ENCODE peak calls at places on chromosomes 2 and 18, in ten cellular contexts. L is fibroblast of pulmonary artery, M is AG04450, K is transverse colon, Q is Peyer's patch, U is lower leg skin, T is HCT116, F is choroid plexus epithelial cell, P is HL-60, H is breast epithelium. E is an unnamed sample.
A peak's percentile ranks its signal among the peaks of the same experiment; 100 is the strongest.

GRCh38 chr2:10260130-10260529 is 42.6 kb upstream of the HPCAL1 start:
- DNase-seq in L (no peak), M (no peak), K (peak; percentile 81), Q (peak; percentile 82), U (no peak), T (no peak), F (no peak), P (no peak), H (no peak), E (no peak)

GRCh38 chr18:9673296-9674251 is 34.5 kb upstream of the RAB31 start:
- DNase-seq in L (peak; percentile 81), M (no peak), K (peak; percentile 56), Q (peak; percentile 86), U (peak; percentile 43), T (peak; percentile 90), F (peak; percentile 64), P (peak; percentile 89), H (no peak), E (peak; percentile 99)

GRCh38 chr2:68714866-68715265 is 19.7 kb upstream of the ARHGAP25 start:
- DNase-seq in L (no peak), M (no peak), K (peak; percentile 69), Q (peak; percentile 87), U (peak; percentile 59), T (no peak), F (no peak), P (peak; percentile 97), H (no peak), E (no peak)

GRCh38 chr18:61702007-61702406 is 190.8 kb downstream of the RNF152 start:
- DNase-seq in L (peak; percentile 66), M (no peak), K (no peak), Q (no peak), U (no peak), T (no peak), F (peak; percentile 51), P (no peak), H (no peak), E (no peak)

GRCh38 chr2:10393648-10393982 is 54.5 kb downstream of the ODC1 start:
- DNase-seq in L (no peak), M (no peak), K (no peak), Q (no peak), U (no peak), T (no peak), F (no peak), P (no peak), H (no peak), E (no peak)

GRCh38 chr2:46098606-46099005 is 198.6 kb upstream of the EPAS1 start:
- DNase-seq in L (peak; percentile 79), M (peak; percentile 68), K (no peak), Q (no peak), U (no peak), T (no peak), F (peak; percentile 79), P (no peak), H (no peak), E (peak; percentile 31)

GRCh38 chr18:9947248-9947647 is 33.4 kb downstream of the VAPA start:
- DNase-seq in L (no peak), M (no peak), K (no peak), Q (no peak), U (no peak), T (no peak), F (no peak), P (no peak), H (no peak), E (no peak)

GRCh38 chr2:179444056-179444455 is 179.4 kb upstream of the SESTD1 start:
- DNase-seq in L (peak; percentile 48), M (no peak), K (no peak), Q (no peak), U (peak; percentile 56), T (no peak), F (peak; percentile 49), P (no peak), H (no peak), E (no peak)

GRCh38 chr2:172535119-172535518 is 20.8 kb upstream of the PDK1 start:
- DNase-seq in L (no peak), M (no peak), K (no peak), Q (no peak), U (no peak), T (no peak), F (no peak), P (no peak), H (no peak), E (no peak)

GRCh38 chr2:141957827-141958440 is 172.9 kb downstream of the LRP1B start:
- DNase-seq in L (no peak), M (no peak), K (no peak), Q (no peak), U (no peak), T (no peak), F (peak; percentile 15), P (no peak), H (no peak), E (no peak)

GRCh38 chr2:96815326-96816126 is 542 bp upstream of the CNNM3 start:
- DNase-seq in L (peak; percentile 59), M (no peak), K (peak; percentile 26), Q (peak; percentile 56), U (peak; percentile 42), T (no peak), F (peak; percentile 63), P (no peak), H (peak; percentile 32), E (no peak)

GRCh38 chr18:36758623-36759022 is 70.2 kb downstream of the TPGS2 start:
- DNase-seq in L (no peak), M (no peak), K (no peak), Q (no peak), U (no peak), T (no peak), F (no peak), P (no peak), H (no peak), E (no peak)

GRCh38 chr2:205763708-205764501 is 81.6 kb downstream of the NRP2 start:
- DNase-seq in L (peak; percentile 91), M (peak; percentile 46), K (peak; percentile 72), Q (peak; percentile 69), U (no peak), T (no peak), F (peak; percentile 83), P (peak; percentile 19), H (no peak), E (no peak)

DNA sequence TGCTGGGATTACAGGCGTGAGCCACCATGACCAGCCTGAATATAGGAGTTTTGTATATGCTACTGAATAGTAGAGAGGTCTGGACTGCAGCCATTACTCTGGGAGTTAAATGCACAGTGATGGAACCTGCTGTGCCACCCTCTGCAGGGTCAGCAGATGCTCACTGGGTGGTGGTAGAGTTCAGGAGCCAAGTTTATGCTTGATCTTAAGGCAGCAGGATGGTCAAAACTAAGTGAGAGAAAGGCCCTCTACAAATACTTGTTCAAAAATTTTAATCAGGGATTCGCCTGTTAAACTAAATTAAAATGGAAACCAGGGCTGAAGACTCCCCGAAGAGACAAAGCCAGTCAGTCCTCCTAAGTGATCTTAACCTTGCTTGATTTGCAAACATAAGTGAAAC is 4.1 kb upstream of the WDFY1 start:
- DNase-seq in L (no peak), M (no peak), K (no peak), Q (no peak), U (no peak), T (no peak), F (no peak), P (no peak), H (no peak), E (no peak)
- TF ChIP-seq CTCF in L (no peak), M (no peak), K (no peak), Q (no peak), U (no peak), T (no peak), F (no peak), P (no peak), H (no peak), E (peak; percentile 31)

GRCh38 chr2:100195942-100196341 is 53.6 kb upstream of the AFF3 start:
- DNase-seq in L (no peak), M (no peak), K (no peak), Q (no peak), U (no peak), T (no peak), F (no peak), P (no peak), H (no peak), E (no peak)
- H3K4me3 ChIP-seq in L (no peak overlapping the region), M (no peak overlapping the region), K (no peak overlapping the region), Q (no peak overlapping the region), U (no peak overlapping the region), T (no peak overlapping the region), F (no peak overlapping the region), P (no peak overlapping the region), H (no peak overlapping the region), E (no peak overlapping the region)

GRCh38 chr2:119028327-119029174 is 86.6 kb downstream of the MARCO start:
- DNase-seq in L (peak; percentile 48), M (peak; percentile 7), K (peak; percentile 18), Q (no peak), U (no peak), T (peak; percentile 48), F (peak; percentile 61), P (peak; percentile 18), H (no peak), E (no peak)
- TF ChIP-seq CTCF in L (peak; percentile 60), M (peak; percentile 66), K (peak; percentile 24), Q (no peak), U (no peak), T (peak; percentile 78), F (peak; percentile 69), P (peak; percentile 61), H (peak; percentile 17), E (peak; percentile 72)

GRCh38 chr18:23605941-23606340 is 19.6 kb upstream of the NPC1 start:
- DNase-seq in L (no peak), M (no peak), K (no peak), Q (no peak), U (no peak), T (no peak), F (no peak), P (no peak), H (no peak), E (no peak)
- H3K4me3 ChIP-seq in L (no peak overlapping the region), M (no peak overlapping the region), K (no peak overlapping the region), Q (no peak overlapping the region), U (no peak overlapping the region), T (no peak overlapping the region), F (no peak overlapping the region), P (no peak overlapping the region), H (no peak overlapping the region), E (no peak overlapping the region)

GRCh38 chr2:120518819-120519218 is 172.9 kb downstream of the INHBB start:
- DNase-seq in L (no peak), M (no peak), K (no peak), Q (no peak), U (no peak), T (no peak), F (no peak), P (no peak), H (no peak), E (no peak)

GRCh38 chr2:120519469-120519868 is 173.5 kb downstream of the INHBB start:
- DNase-seq in L (no peak), M (no peak), K (no peak), Q (no peak), U (no peak), T (no peak), F (no peak), P (no peak), H (no peak), E (no peak)

GRCh38 chr2:120520454-120520853 is 174.5 kb downstream of the INHBB start:
- DNase-seq in L (no peak), M (no peak), K (no peak), Q (no peak), U (no peak), T (no peak), F (no peak), P (no peak), H (no peak), E (no peak)

GRCh38 chr2:120522151-120522751 is 176.3 kb downstream of the INHBB start:
- DNase-seq in L (peak; percentile 83), M (no peak), K (no peak), Q (no peak), U (no peak), T (no peak), F (peak; percentile 46), P (peak; percentile 14), H (no peak), E (no peak)

GRCh38 chr2:120520929-120521912 is 175.3 kb downstream of the INHBB start:
- DNase-seq in L (peak; percentile 61), M (no peak), K (peak; percentile 41), Q (peak; percentile 59), U (no peak), T (peak; percentile 47), F (peak; percentile 59), P (peak; percentile 25), H (peak; percentile 40), E (no peak)
- TF ChIP-seq CTCF in L (peak; percentile 94), M (peak; percentile 93), K (peak; percentile 65), Q (no peak), U (no peak), T (peak; percentile 99), F (peak; percentile 95), P (peak; percentile 87), H (peak; percentile 69), E (peak; percentile 95)

E was measured in epithelial cell of proximal tubule.